ENCODE peak calls at places on chromosome 1, in eight cellular contexts. F is WTC11, V is neural progenitor cell, G is occipital lobe, J is memory B cell, R is neuronal stem cell, I is AG10803, B is LoVo. K is an unnamed sample.

GRCh38 chr1:73860421-73860950 is 337.5 kb downstream of the LRRIQ3 start:
- DNase-seq in V (no peak), F (no peak), B (no peak), J (no peak), G (no peak), I (no peak), R (no peak), K (no peak)

GRCh38 chr1:235708390-235708962 is 58.9 kb upstream of the GNG4 start:
- DNase-seq in I (peak; percentile 53), G (no peak), F (no peak), B (peak; percentile 64), V (no peak), R (no peak), J (no peak), K (peak; percentile 77)

GRCh38 chr1:200221614-200222282 is 188.1 kb downstream of the ZNF281 start:
- DNase-seq in F (no peak), R (no peak), J (no peak), I (no peak), B (no peak), G (no peak), V (no peak), K (no peak)

GRCh38 chr1:113576271-113576670 is 183.0 kb downstream of the PHTF1 start:
- DNase-seq in G (no peak), F (no peak), V (no peak), J (no peak), I (no peak), B (no peak), R (no peak), K (no peak)

GRCh38 chr1:78490861-78491310 is at the start of gene PTGFR:
- DNase-seq in J (no peak), B (no peak), F (peak; percentile 68), G (no peak), V (peak; percentile 69), R (peak; percentile 38), I (peak; percentile 52), K (peak; percentile 67)

GRCh38 chr1:24481098-24481497 is 21.5 kb upstream of the RCAN3 start:
- DNase-seq in J (peak; percentile 17), I (no peak), G (no peak), B (no peak), V (no peak), R (no peak), F (no peak), K (no peak)

GRCh38 chr1:6294868-6295556 is 34.1 kb upstream of the GPR153 start:
- DNase-seq in I (no peak), G (no peak), B (no peak), J (no peak), F (no peak), V (no peak), R (no peak), K (no peak)

GRCh38 chr1:115674011-115674410 is 32.2 kb downstream of the VANGL1 start:
- DNase-seq in B (no peak), I (no peak), J (no peak), R (no peak), F (no peak), G (no peak), V (peak; percentile 63), K (no peak)

GRCh38 chr1:229372251-229372650 is 29.4 kb upstream of the CCSAP start:
- DNase-seq in J (no peak), I (no peak), F (no peak), G (no peak), V (no peak), R (no peak), B (no peak), K (no peak)

GRCh38 chr1:94323311-94324167 is 86.2 kb upstream of the ARHGAP29 start:
- DNase-seq in G (no peak), R (no peak), J (no peak), F (no peak), I (no peak), V (no peak), B (no peak), K (peak; percentile 52)

GRCh38 chr1:103459385-103459784 is 66.1 kb upstream of the RNPC3 start:
- DNase-seq in I (peak; percentile 29), B (no peak), R (no peak), G (no peak), F (no peak), V (peak; percentile 11), J (no peak), K (peak; percentile 81)

GRCh38 chr1:224929335-224930237 is at the start of gene DNAH14:
- DNase-seq in V (peak; percentile 82), B (peak; percentile 73), F (peak; percentile 81), I (peak; percentile 73), R (peak; percentile 43), G (no peak), J (no peak), K (peak; percentile 96)

GRCh38 chr1:91529856-91530255 is 29.2 kb downstream of the CDC7 start:
- DNase-seq in B (no peak), V (no peak), R (no peak), F (no peak), I (peak; percentile 57), G (no peak), J (no peak), K (no peak)

GRCh38 chr1:34549199-34549598 is 205.6 kb upstream of the GJB5 start:
- DNase-seq in G (no peak), R (no peak), I (no peak), V (peak; percentile 65), B (peak; percentile 16), J (no peak), F (peak; percentile 80), K (peak; percentile 81)

GRCh38 chr1:50474859-50475809 is 51.9 kb upstream of the DMRTA2 start:
- DNase-seq in B (peak; percentile 44), V (peak; percentile 56), F (peak; percentile 65), I (no peak), J (no peak), G (no peak), R (peak; percentile 11), K (peak; percentile 62)

GRCh38 chr1:151739590-151740355 is 18.5 kb downstream of the RIIAD1 start:
- DNase-seq in G (no peak), V (no peak), J (no peak), R (no peak), F (no peak), B (peak; percentile 29), I (no peak), K (peak; percentile 86)

GRCh38 chr1:200226268-200226968 is 183.4 kb downstream of the ZNF281 start:
- DNase-seq in B (no peak), V (peak; percentile 17), R (no peak), G (no peak), J (no peak), I (peak; percentile 33), F (no peak), K (no peak)

GRCh38 chr1:41461790-41462679 is 22.4 kb downstream of the EDN2 start:
- DNase-seq in V (no peak), G (no peak), B (no peak), R (no peak), F (no peak), J (no peak), I (peak; percentile 31), K (no peak)

GRCh38 chr1:6090996-6091822 is 45.5 kb downstream of the KCNAB2 start:
- DNase-seq in V (no peak), G (no peak), F (no peak), B (no peak), J (no peak), R (no peak), I (no peak), K (no peak)

GRCh38 chr1:164559342-164560070 is 522 bp downstream of the PBX1 start:
- DNase-seq in R (peak; percentile 73), V (peak; percentile 82), B (peak; percentile 10), G (peak; percentile 35), F (peak; percentile 58), J (no peak), I (no peak), K (peak; percentile 83)

GRCh38 chr1:76666499-76666898 is 200.8 kb upstream of the ST6GALNAC5 start:
- DNase-seq in B (no peak), G (no peak), R (no peak), J (no peak), F (no peak), V (no peak), I (no peak), K (no peak)

GRCh38 chr1:153456396-153456795 is 4.1 kb downstream of the S100A7 start:
- DNase-seq in I (no peak), R (no peak), J (no peak), F (no peak), G (no peak), V (no peak), B (no peak), K (no peak)

GRCh38 chr1:161983725-161984124 is 39.9 kb downstream of the OLFML2B start:
- DNase-seq in F (no peak), B (no peak), V (no peak), G (peak; percentile 16), R (no peak), J (no peak), I (no peak), K (no peak)

GRCh38 chr1:31760422-31760900 is 3.7 kb downstream of the ADGRB2 start:
- DNase-seq in R (no peak), F (peak; percentile 55), J (peak; percentile 37), I (no peak), G (no peak), B (no peak), V (peak; percentile 67), K (peak; percentile 81)

GRCh38 chr1:209879539-209879938 is 51.8 kb downstream of the UTP25 start:
- DNase-seq in G (peak; percentile 73), F (no peak), R (no peak), V (no peak), B (no peak), I (no peak), J (no peak), K (no peak)

GRCh38 chr1:78275456-78275855 is 215.3 kb upstream of the PTGFR start:
- DNase-seq in V (no peak), B (no peak), J (no peak), R (no peak), G (no peak), F (no peak), I (peak; percentile 88), K (no peak)

K was measured in islet precursor cell.